ENCODE peak calls at places on chromosome 5, in nine cellular contexts. E is CD4-positive, alpha-beta T cell; L is CD4-positive, CD25-positive, alpha-beta regulatory T cell; N is tibial artery; X is cardiac muscle cell; K is tibial nerve; C is PC-3; S is HCT116; M is aorta. H is an unnamed sample. For H3K9me3, the result is how much of the 10 kb centered on the place peaks cover.

GRCh38 chr5:140131967-140132409 is 6.3 kb downstream of the IGIP start:
- DNase-seq in E (no peak), L (no peak), N (peak), X (peak), K (no peak), C (peak), S (peak), M (peak), H (no peak)

GRCh38 chr5:7881816-7882215 is 12.9 kb downstream of the MTRR start:
- DNase-seq in E (no peak), L (no peak), N (no peak), X (no peak), K (no peak), C (no peak), S (no peak), M (no peak), H (no peak)

GRCh38 chr5:73812457-73812856 is 186.5 kb downstream of the ARHGEF28 start:
- DNase-seq in E (no peak), L (no peak), N (no peak), X (no peak), K (no peak), C (no peak), S (no peak), M (no peak), H (no peak)

GRCh38 chr5:139646912-139647391 is 1.2 kb upstream of the CXXC5 start:
- DNase-seq in E (no peak), L (no peak), N (peak), X (no peak), K (no peak), C (no peak), S (no peak), M (peak), H (no peak)

GRCh38 chr5:3118321-3118720 is 366.8 kb upstream of the IRX2 start:
- DNase-seq in E (no peak), L (no peak), N (no peak), X (no peak), K (no peak), C (no peak), S (no peak), M (no peak), H (no peak)

GRCh38 chr5:173637340-173637739 is 20.9 kb upstream of the BOD1 start:
- DNase-seq in E (no peak), L (no peak), N (no peak), X (no peak), K (no peak), C (no peak), S (no peak), M (no peak), H (no peak)

GRCh38 chr5:4630031-4630430 is 510.1 kb upstream of the ADAMTS16 start:
- DNase-seq in E (no peak), L (no peak), N (no peak), X (no peak), K (no peak), C (no peak), S (no peak), M (no peak), H (no peak)

GRCh38 chr5:55603947-55604346 is 69.2 kb upstream of the PLPP1 start:
- DNase-seq in E (no peak), L (no peak), N (no peak), X (peak), K (no peak), C (no peak), S (no peak), M (no peak), H (no peak)

GRCh38 chr5:143554194-143554717 is 150.8 kb upstream of the NR3C1 start:
- DNase-seq in E (no peak), L (no peak), N (no peak), X (peak), K (no peak), C (peak), S (no peak), M (no peak), H (no peak)

GRCh38 chr5:159317849-159318248 is 12.4 kb downstream of the IL12B start:
- DNase-seq in E (no peak), L (no peak), N (no peak), X (no peak), K (no peak), C (no peak), S (no peak), M (no peak), H (no peak)

GRCh38 chr5:151005187-151005974 is 15.0 kb upstream of the GPX3 start:
- DNase-seq in E (no peak), L (no peak), N (peak), X (peak), K (peak), C (no peak), S (peak), M (no peak), H (no peak)

GRCh38 chr5:128537306-128537998 is 593 bp downstream of the FBN2 start:
- DNase-seq in E (no peak), L (no peak), N (peak), X (peak), K (no peak), C (peak), S (no peak), M (peak), H (no peak)

GRCh38 chr5:109921735-109922395 is 232.1 kb downstream of the MAN2A1 start:
- DNase-seq in E (peak), L (peak), N (no peak), X (no peak), K (no peak), C (no peak), S (no peak), M (no peak), H (no peak)

GRCh38 chr5:10289353-10289752 is 18.3 kb downstream of the CMBL start:
- DNase-seq in E (no peak), L (no peak), N (peak), X (no peak), K (peak), C (no peak), S (no peak), M (no peak), H (no peak)

GRCh38 chr5:127400524-127400923 is 109.9 kb downstream of the MEGF10 start:
- DNase-seq in E (no peak), L (no peak), N (no peak), X (no peak), K (no peak), C (no peak), S (no peak), M (no peak), H (no peak)

GRCh38 chr5:141434006-141434405 is 3.7 kb downstream of the PCDHGA12 start:
- DNase-seq in E (no peak), L (no peak), N (no peak), X (no peak), K (no peak), C (no peak), S (no peak), M (no peak), H (no peak)

GRCh38 chr5:141427783-141428426 is 2.4 kb upstream of the PCDHGA12 start:
- DNase-seq in E (no peak), L (no peak), N (no peak), X (no peak), K (no peak), C (no peak), S (no peak), M (no peak), H (no peak)

GRCh38 chr5:141430332-141431113 is at the start of gene PCDHGA12:
- DNase-seq in E (no peak), L (no peak), N (no peak), X (peak), K (no peak), C (no peak), S (no peak), M (no peak), H (no peak)

GRCh38 chr5:141431286-141431685 is 979 bp downstream of the PCDHGA12 start:
- DNase-seq in E (no peak), L (no peak), N (no peak), X (peak), K (no peak), C (no peak), S (no peak), M (no peak), H (no peak)
- H3K9me3 ChIP-seq in E (under half), L (under half), N (half or more), X (under half), K (half or more), C (under half), S (under half), M (under half), H (under half)

DNA sequence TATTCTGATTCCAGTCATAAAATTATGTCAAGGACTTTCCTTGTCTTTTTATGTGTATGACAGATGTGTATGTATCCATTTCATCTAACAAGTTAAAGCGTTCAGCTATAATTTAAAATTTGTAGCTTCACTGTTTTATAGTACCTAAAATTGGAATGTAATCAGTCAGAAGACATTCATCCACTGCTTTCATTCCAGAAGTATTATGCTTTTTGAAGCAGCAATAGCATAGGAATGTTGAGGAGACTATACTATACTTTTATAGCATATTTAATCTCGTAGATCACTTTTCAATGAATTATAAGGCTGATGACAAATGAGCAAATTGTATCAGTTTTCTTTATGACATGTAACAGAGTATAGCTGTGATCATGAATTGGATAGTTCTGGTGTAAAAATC is 6.9 kb downstream of the PCDHGA12 start:
- DNase-seq in E (no peak), L (no peak), N (no peak), X (no peak), K (no peak), C (no peak), S (no peak), M (no peak), H (no peak)
- H3K9me3 ChIP-seq in E (under half), L (under half), N (half or more), X (under half), K (half or more), C (under half), S (under half), M (under half), H (under half)

DNA sequence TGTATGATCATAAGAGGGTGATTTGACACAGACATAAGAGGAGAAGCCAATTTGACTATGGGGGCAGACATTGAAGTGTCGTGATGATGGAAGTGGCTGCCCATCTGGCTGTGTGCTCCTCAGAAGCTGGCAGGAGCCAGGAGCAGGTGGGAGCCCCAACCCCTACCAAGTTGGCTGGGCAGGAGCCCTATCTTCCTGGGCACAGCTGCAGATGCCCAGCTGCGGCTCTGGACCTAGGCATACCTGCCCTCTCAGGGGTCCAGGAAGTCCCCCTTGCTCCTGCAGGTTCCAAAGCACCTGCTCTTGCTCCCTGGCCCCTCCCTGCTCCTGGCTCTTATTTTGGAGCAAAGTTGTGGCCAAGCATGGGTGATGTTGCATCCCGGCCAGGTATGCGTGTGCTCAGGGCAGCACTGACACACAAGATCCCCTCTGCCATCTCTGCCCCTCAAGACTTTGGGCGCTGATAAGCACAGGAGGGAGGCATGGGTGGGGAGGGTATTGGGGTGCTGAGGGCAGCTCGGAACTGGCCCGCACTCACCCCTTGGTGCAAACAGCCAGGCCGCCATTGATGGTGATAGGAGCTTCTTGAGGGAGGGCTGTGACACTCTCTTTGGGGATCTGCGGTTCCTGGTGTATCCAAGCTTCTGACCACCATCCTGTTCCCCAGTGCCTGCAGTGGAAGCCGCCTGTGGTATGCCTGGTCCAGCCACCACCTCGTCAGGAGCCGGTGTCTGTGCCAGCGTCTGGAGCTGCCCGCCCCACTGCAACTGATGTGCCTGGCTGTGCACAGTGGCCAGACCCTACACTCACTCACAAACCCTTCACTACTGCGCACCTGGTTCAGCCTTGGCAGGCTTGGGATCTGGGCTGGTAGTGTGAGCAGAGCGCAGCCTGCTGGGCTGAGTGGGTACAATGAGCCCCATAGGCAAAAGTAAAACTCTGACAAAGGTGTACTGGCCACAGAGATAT is 230.9 kb downstream of the CDH9 start:
- DNase-seq in E (no peak), L (no peak), N (no peak), X (no peak), K (no peak), C (no peak), S (no peak), M (peak), H (peak)
- H3K9me3 ChIP-seq in E (under half), L (under half), N (under half), X (under half), K (under half), C (under half), S (under half), M (under half), H (under half)

GRCh38 chr5:66743344-66743743 is 147.2 kb downstream of the MAST4 start:
- DNase-seq in E (no peak), L (no peak), N (no peak), X (no peak), K (no peak), C (no peak), S (no peak), M (no peak), H (no peak)
- H3K9me3 ChIP-seq in E (under half), L (under half), N (under half), X (under half), K (under half), C (under half), S (under half), M (under half), H (under half)

DNA sequence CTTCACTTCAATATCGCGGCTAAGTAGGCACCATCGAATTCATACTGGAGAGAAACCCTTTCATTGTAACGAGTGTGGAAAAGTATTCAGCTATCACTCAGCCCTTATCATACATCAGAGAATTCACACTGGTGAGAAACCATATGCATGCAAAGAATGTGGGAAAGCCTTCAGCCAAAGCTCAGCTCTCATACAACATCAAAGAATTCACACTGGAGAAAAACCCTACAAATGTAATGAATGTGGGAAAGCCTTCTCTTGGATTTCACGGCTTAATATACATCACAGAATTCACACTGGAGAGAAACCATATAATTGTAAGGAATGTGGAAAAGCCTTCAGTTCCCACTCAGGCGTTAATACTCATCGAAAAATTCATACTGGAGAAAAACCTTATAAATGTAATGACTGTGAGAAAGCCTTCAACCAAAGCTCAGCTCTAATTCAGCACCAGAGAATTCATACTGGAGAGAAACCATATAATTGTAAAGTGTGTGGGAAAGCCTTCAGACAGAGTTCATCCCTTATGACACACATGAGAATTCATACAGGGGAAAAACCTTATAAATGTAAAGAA is 9.5 kb downstream of the ZNF879 start:
- DNase-seq in E (no peak), L (no peak), N (no peak), X (no peak), K (no peak), C (no peak), S (no peak), M (no peak), H (no peak)
- H3K9me3 ChIP-seq in E (half or more), L (half or more), N (half or more), X (under half), K (half or more), C (under half), S (under half), M (under half), H (half or more)

GRCh38 chr5:9051779-9052178 is 494.1 kb downstream of the SEMA5A start:
- DNase-seq in E (no peak), L (no peak), N (no peak), X (no peak), K (no peak), C (no peak), S (no peak), M (no peak), H (no peak)

GRCh38 chr5:9046756-9047481 is 499.0 kb downstream of the SEMA5A start:
- DNase-seq in E (no peak), L (no peak), N (no peak), X (peak), K (no peak), C (peak), S (no peak), M (no peak), H (no peak)

GRCh38 chr5:9047932-9048331 is 497.9 kb downstream of the SEMA5A start:
- DNase-seq in E (no peak), L (no peak), N (no peak), X (no peak), K (no peak), C (no peak), S (no peak), M (no peak), H (no peak)

GRCh38 chr5:9042241-9042640 is 503.6 kb downstream of the SEMA5A start:
- DNase-seq in E (no peak), L (no peak), N (no peak), X (peak), K (no peak), C (no peak), S (no peak), M (no peak), H (no peak)

GRCh38 chr5:9045946-9046345 is 499.9 kb downstream of the SEMA5A start:
- DNase-seq in E (no peak), L (no peak), N (no peak), X (no peak), K (no peak), C (no peak), S (no peak), M (no peak), H (no peak)
- H3K9me3 ChIP-seq in E (under half), L (under half), N (under half), X (under half), K (under half), C (under half), S (under half), M (under half), H (under half)